ENCODE peak calls at places on chromosomes 2 and 18, in five cellular contexts. One of them, this sample, is unnamed.

GRCh38 chr18:13872373-13872772 is 43.0 kb downstream of the MC2R start:
- DNase-seq in aorta: no peak
- DNase-seq in CD4-positive, alpha-beta memory T cell: no peak
- DNase-seq in adrenal gland: no peak
- DNase-seq in esophagus squamous epithelium: no peak
- DNase-seq in this sample: no peak

GRCh38 chr2:54176577-54176976 is 61.2 kb downstream of the ACYP2 start:
- DNase-seq in CD4-positive, alpha-beta memory T cell: no peak
- DNase-seq in adrenal gland: peak; percentile 38
- DNase-seq in aorta: no peak
- DNase-seq in esophagus squamous epithelium: no peak
- DNase-seq in this sample: no peak

GRCh38 chr2:68653538-68653982 is 10.2 kb downstream of the PROKR1 start:
- DNase-seq in CD4-positive, alpha-beta memory T cell: peak; percentile 60
- DNase-seq in esophagus squamous epithelium: no peak
- DNase-seq in aorta: peak; percentile 73
- DNase-seq in adrenal gland: peak; percentile 27
- DNase-seq in this sample: peak; percentile 6

GRCh38 chr2:7467782-7468447 is 550.7 kb downstream of the RNF144A start:
- DNase-seq in CD4-positive, alpha-beta memory T cell: peak; percentile 80
- DNase-seq in esophagus squamous epithelium: no peak
- DNase-seq in aorta: no peak
- DNase-seq in adrenal gland: no peak
- DNase-seq in this sample: peak; percentile 81

GRCh38 chr18:73384246-73384645 is 516.5 kb upstream of the NETO1 start:
- DNase-seq in adrenal gland: no peak
- DNase-seq in CD4-positive, alpha-beta memory T cell: no peak
- DNase-seq in aorta: no peak
- DNase-seq in esophagus squamous epithelium: no peak
- DNase-seq in this sample: no peak

GRCh38 chr2:39664898-39665591 is 672 bp upstream of the TMEM178A start:
- DNase-seq in CD4-positive, alpha-beta memory T cell: no peak
- DNase-seq in esophagus squamous epithelium: no peak
- DNase-seq in adrenal gland: no peak
- DNase-seq in aorta: no peak
- DNase-seq in this sample: no peak

GRCh38 chr18:9612215-9612830 is 2.0 kb downstream of the PPP4R1 start:
- DNase-seq in aorta: no peak
- DNase-seq in adrenal gland: peak; percentile 49
- DNase-seq in CD4-positive, alpha-beta memory T cell: peak; percentile 60
- DNase-seq in esophagus squamous epithelium: no peak
- DNase-seq in this sample: peak; percentile 6

GRCh38 chr2:144834954-144835633 is 315.2 kb upstream of the ZEB2 start:
- DNase-seq in aorta: no peak
- DNase-seq in adrenal gland: peak; percentile 9
- DNase-seq in CD4-positive, alpha-beta memory T cell: no peak
- DNase-seq in esophagus squamous epithelium: no peak
- DNase-seq in this sample: no peak

GRCh38 chr2:125553768-125554167 is 1102.2 kb upstream of the GYPC start:
- DNase-seq in adrenal gland: no peak
- DNase-seq in esophagus squamous epithelium: no peak
- DNase-seq in CD4-positive, alpha-beta memory T cell: no peak
- DNase-seq in aorta: no peak
- DNase-seq in this sample: no peak

GRCh38 chr18:37284260-37284659 is 281.3 kb downstream of the CELF4 start:
- DNase-seq in aorta: no peak
- DNase-seq in esophagus squamous epithelium: no peak
- DNase-seq in CD4-positive, alpha-beta memory T cell: no peak
- DNase-seq in adrenal gland: no peak
- DNase-seq in this sample: no peak

GRCh38 chr2:38485734-38486133 is 108.7 kb upstream of the ATL2 start:
- DNase-seq in esophagus squamous epithelium: no peak
- DNase-seq in aorta: no peak
- DNase-seq in CD4-positive, alpha-beta memory T cell: no peak
- DNase-seq in adrenal gland: no peak
- DNase-seq in this sample: no peak

GRCh38 chr2:202824901-202825300 is 46.7 kb downstream of the ICA1L start:
- DNase-seq in esophagus squamous epithelium: no peak
- DNase-seq in aorta: no peak
- DNase-seq in adrenal gland: no peak
- DNase-seq in CD4-positive, alpha-beta memory T cell: no peak
- DNase-seq in this sample: no peak

GRCh38 chr2:62309465-62310091 is 113.7 kb downstream of the B3GNT2 start:
- DNase-seq in CD4-positive, alpha-beta memory T cell: no peak
- DNase-seq in esophagus squamous epithelium: no peak
- DNase-seq in adrenal gland: peak; percentile 81
- DNase-seq in aorta: no peak
- DNase-seq in this sample: peak; percentile 35

GRCh38 chr2:11842324-11842723 is 95.9 kb downstream of the LPIN1 start:
- DNase-seq in aorta: no peak
- DNase-seq in adrenal gland: peak; percentile 50
- DNase-seq in CD4-positive, alpha-beta memory T cell: no peak
- DNase-seq in esophagus squamous epithelium: no peak
- DNase-seq in this sample: no peak

GRCh38 chr18:9823805-9824473 is 61.8 kb upstream of the TXNDC2 start:
- DNase-seq in esophagus squamous epithelium: no peak
- DNase-seq in adrenal gland: peak; percentile 40
- DNase-seq in CD4-positive, alpha-beta memory T cell: no peak
- DNase-seq in aorta: no peak
- DNase-seq in this sample: no peak

GRCh38 chr2:237720962-237721361 is 77.6 kb upstream of the RBM44 start:
- DNase-seq in CD4-positive, alpha-beta memory T cell: no peak
- DNase-seq in adrenal gland: no peak
- DNase-seq in esophagus squamous epithelium: no peak
- DNase-seq in aorta: no peak
- DNase-seq in this sample: no peak

GRCh38 chr2:227853765-227854271 is 17.6 kb upstream of the DAW1 start:
- DNase-seq in esophagus squamous epithelium: no peak
- DNase-seq in CD4-positive, alpha-beta memory T cell: no peak
- DNase-seq in adrenal gland: no peak
- DNase-seq in aorta: no peak
- DNase-seq in this sample: no peak

GRCh38 chr18:24869285-24869684 is 408.8 kb downstream of the HRH4 start:
- DNase-seq in esophagus squamous epithelium: no peak
- DNase-seq in CD4-positive, alpha-beta memory T cell: no peak
- DNase-seq in aorta: no peak
- DNase-seq in adrenal gland: no peak
- DNase-seq in this sample: no peak

GRCh38 chr18:50055474-50055873 is 139.5 kb downstream of the MYO5B start:
- DNase-seq in aorta: no peak
- DNase-seq in esophagus squamous epithelium: no peak
- DNase-seq in CD4-positive, alpha-beta memory T cell: no peak
- DNase-seq in adrenal gland: no peak
- DNase-seq in this sample: no peak

GRCh38 chr2:230225486-230225885 is at the start of gene SP140:
- DNase-seq in esophagus squamous epithelium: peak; percentile 25
- DNase-seq in aorta: peak; percentile 79
- DNase-seq in adrenal gland: peak; percentile 43
- DNase-seq in CD4-positive, alpha-beta memory T cell: peak; percentile 97
- DNase-seq in this sample: peak; percentile 89

GRCh38 chr2:43075054-43075593 is 151.3 kb downstream of the ZFP36L2 start:
- DNase-seq in adrenal gland: peak; percentile 92
- DNase-seq in aorta: peak; percentile 92
- DNase-seq in esophagus squamous epithelium: no peak
- DNase-seq in CD4-positive, alpha-beta memory T cell: no peak
- DNase-seq in this sample: no peak

GRCh38 chr2:119241205-119241532 is 17.5 kb downstream of the STEAP3 start:
- DNase-seq in esophagus squamous epithelium: no peak
- DNase-seq in adrenal gland: no peak
- DNase-seq in aorta: no peak
- DNase-seq in CD4-positive, alpha-beta memory T cell: no peak
- DNase-seq in this sample: no peak

GRCh38 chr18:79533591-79533990 is 137.9 kb downstream of the NFATC1 start:
- DNase-seq in esophagus squamous epithelium: no peak
- DNase-seq in adrenal gland: no peak
- DNase-seq in aorta: peak; percentile 30
- DNase-seq in CD4-positive, alpha-beta memory T cell: no peak
- DNase-seq in this sample: no peak

GRCh38 chr18:59091204-59091603 is 48.5 kb upstream of the SEC11C start:
- DNase-seq in aorta: no peak
- DNase-seq in CD4-positive, alpha-beta memory T cell: no peak
- DNase-seq in esophagus squamous epithelium: no peak
- DNase-seq in adrenal gland: no peak
- DNase-seq in this sample: no peak

GRCh38 chr2:124647245-124647644 is 622.2 kb downstream of the CNTNAP5 start:
- DNase-seq in esophagus squamous epithelium: no peak
- DNase-seq in aorta: no peak
- DNase-seq in CD4-positive, alpha-beta memory T cell: no peak
- DNase-seq in adrenal gland: no peak
- DNase-seq in this sample: no peak

GRCh38 chr2:19818039-19818438 is 83.7 kb downstream of the TTC32 start:
- DNase-seq in CD4-positive, alpha-beta memory T cell: no peak
- DNase-seq in adrenal gland: no peak
- DNase-seq in esophagus squamous epithelium: no peak
- DNase-seq in aorta: no peak
- DNase-seq in this sample: no peak

GRCh38 chr18:7921938-7922587 is 354.9 kb downstream of the PTPRM start:
- DNase-seq in CD4-positive, alpha-beta memory T cell: no peak
- DNase-seq in aorta: no peak
- DNase-seq in esophagus squamous epithelium: no peak
- DNase-seq in adrenal gland: peak; percentile 47
- DNase-seq in this sample: no peak

GRCh38 chr18:59566507-59566906 is 130.7 kb downstream of the CCBE1 start:
- DNase-seq in CD4-positive, alpha-beta memory T cell: no peak
- DNase-seq in adrenal gland: peak; percentile 40
- DNase-seq in esophagus squamous epithelium: no peak
- DNase-seq in aorta: no peak
- DNase-seq in this sample: no peak

GRCh38 chr2:15609341-15610042 is 17.8 kb downstream of the DDX1 start:
- DNase-seq in CD4-positive, alpha-beta memory T cell: no peak
- DNase-seq in esophagus squamous epithelium: no peak
- DNase-seq in adrenal gland: no peak
- DNase-seq in aorta: no peak
- DNase-seq in this sample: no peak

GRCh38 chr18:76209597-76209996 is 285.4 kb downstream of the ZNF516 start:
- DNase-seq in adrenal gland: no peak
- DNase-seq in aorta: no peak
- DNase-seq in CD4-positive, alpha-beta memory T cell: no peak
- DNase-seq in esophagus squamous epithelium: no peak
- DNase-seq in this sample: no peak

GRCh38 chr18:60693426-60693825 is 320.9 kb upstream of the MC4R start:
- DNase-seq in adrenal gland: no peak
- DNase-seq in CD4-positive, alpha-beta memory T cell: no peak
- DNase-seq in esophagus squamous epithelium: no peak
- DNase-seq in aorta: no peak
- DNase-seq in this sample: no peak

GRCh38 chr2:15730545-15731212 is 139.0 kb downstream of the DDX1 start:
- DNase-seq in esophagus squamous epithelium: peak; percentile 30
- DNase-seq in adrenal gland: peak; percentile 99
- DNase-seq in CD4-positive, alpha-beta memory T cell: no peak
- DNase-seq in aorta: peak; percentile 97
- DNase-seq in this sample: no peak

GRCh38 chr2:175621847-175622246 is 380.2 kb downstream of the LNPK start:
- DNase-seq in aorta: no peak
- DNase-seq in esophagus squamous epithelium: no peak
- DNase-seq in adrenal gland: no peak
- DNase-seq in CD4-positive, alpha-beta memory T cell: no peak
- DNase-seq in this sample: no peak

GRCh38 chr18:68500551-68500950 is 214.4 kb downstream of the TMX3 start:
- DNase-seq in CD4-positive, alpha-beta memory T cell: no peak
- DNase-seq in esophagus squamous epithelium: no peak
- DNase-seq in aorta: no peak
- DNase-seq in adrenal gland: no peak
- DNase-seq in this sample: no peak

DNA sequence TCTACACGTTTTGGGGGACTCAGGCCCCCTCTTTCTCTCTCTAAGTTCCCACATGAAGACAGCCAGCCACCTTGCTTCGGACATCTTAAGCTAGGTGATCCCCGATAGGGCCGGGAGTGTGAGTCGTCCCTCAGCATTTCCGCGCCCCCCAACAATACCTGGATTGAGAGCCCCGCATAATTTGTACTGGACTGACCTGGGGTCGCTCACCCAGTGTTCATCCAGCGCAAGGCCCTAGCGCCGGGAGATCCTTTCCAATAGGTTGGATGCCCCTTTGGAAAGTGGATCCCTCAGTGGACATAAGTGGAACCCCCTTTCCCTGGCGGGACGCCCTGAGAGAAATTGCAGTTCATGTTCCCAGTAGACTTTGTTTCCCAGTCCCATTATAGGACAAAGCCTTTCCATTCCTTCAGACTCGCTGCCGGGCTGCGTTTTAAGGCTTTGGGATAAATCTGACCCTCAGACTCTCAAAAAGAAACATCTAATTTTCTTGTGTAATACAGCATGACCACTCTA is 77.8 kb upstream of the KCNH7 start:
- DNase-seq in CD4-positive, alpha-beta memory T cell: no peak
- DNase-seq in esophagus squamous epithelium: no peak
- DNase-seq in aorta: no peak
- DNase-seq in adrenal gland: no peak
- DNase-seq in this sample: no peak
- H3K27ac ChIP-seq in CD4-positive, alpha-beta memory T cell: no peak overlapping the region
- H3K27ac ChIP-seq in esophagus squamous epithelium: no peak overlapping the region
- H3K27ac ChIP-seq in aorta: no peak overlapping the region
- H3K27ac ChIP-seq in adrenal gland: no peak overlapping the region
- H3K27ac ChIP-seq in this sample: no peak overlapping the region

GRCh38 chr2:218229851-218230250 is 12.9 kb downstream of the ARPC2 start:
- DNase-seq in CD4-positive, alpha-beta memory T cell: peak; percentile 39
- DNase-seq in esophagus squamous epithelium: no peak
- DNase-seq in aorta: no peak
- DNase-seq in adrenal gland: peak; percentile 13
- DNase-seq in this sample: no peak
- H3K4me1 ChIP-seq in CD4-positive, alpha-beta memory T cell: peaks cover 74% of the 10 kb centered on the region
- H3K4me1 ChIP-seq in esophagus squamous epithelium: peaks cover 34% of the 10 kb centered on the region
- H3K4me1 ChIP-seq in aorta: peaks cover 5% of the 10 kb centered on the region
- H3K4me1 ChIP-seq in adrenal gland: peaks cover 37% of the 10 kb centered on the region
- H3K4me1 ChIP-seq in this sample: peaks cover 57% of the 10 kb centered on the region

GRCh38 chr2:102051659-102052366 is 60.1 kb downstream of the IL1R2 start:
- DNase-seq in aorta: no peak
- DNase-seq in adrenal gland: no peak
- DNase-seq in esophagus squamous epithelium: no peak
- DNase-seq in CD4-positive, alpha-beta memory T cell: no peak
- DNase-seq in this sample: no peak
- H3K27ac ChIP-seq in aorta: peak overlapping the region; percentile 69
- H3K27ac ChIP-seq in adrenal gland: peak overlapping the region; percentile 88
- H3K27ac ChIP-seq in esophagus squamous epithelium: peak overlapping the region; percentile 73
- H3K27ac ChIP-seq in CD4-positive, alpha-beta memory T cell: no peak overlapping the region
- H3K27ac ChIP-seq in this sample: no peak overlapping the region

GRCh38 chr2:10330700-10331032 is 28.0 kb downstream of the HPCAL1 start:
- DNase-seq in adrenal gland: no peak
- DNase-seq in esophagus squamous epithelium: no peak
- DNase-seq in aorta: no peak
- DNase-seq in CD4-positive, alpha-beta memory T cell: peak; percentile 46
- DNase-seq in this sample: no peak
- H3K4me1 ChIP-seq in adrenal gland: peaks cover 51% of the 10 kb centered on the region
- H3K4me1 ChIP-seq in esophagus squamous epithelium: peaks cover 27% of the 10 kb centered on the region
- H3K4me1 ChIP-seq in aorta: no peaks in the 10 kb centered on the region
- H3K4me1 ChIP-seq in CD4-positive, alpha-beta memory T cell: peaks cover 82% of the 10 kb centered on the region
- H3K4me1 ChIP-seq in this sample: peaks cover 75% of the 10 kb centered on the region